ENCODE peak calls at places on chromosomes 11 and 22, in nine cellular contexts. One of them, this sample, is unnamed.

GRCh38 chr11:86955674-86956522 is 703 bp upstream of the FZD4 start:
- DNase-seq in prostate gland: peak; percentile 79
- DNase-seq in stomach: peak; percentile 89
- DNase-seq in endothelial cell of umbilical vein: peak; percentile 92
- DNase-seq in vagina: no peak
- DNase-seq in spleen: peak; percentile 90
- DNase-seq in HCT116: peak; percentile 34
- DNase-seq in Panc1: no peak
- DNase-seq in GM23338: peak; percentile 89
- DNase-seq in this sample: peak; percentile 85

GRCh38 chr11:115503083-115503885 is 931 bp downstream of the CADM1 start:
- DNase-seq in endothelial cell of umbilical vein: peak; percentile 22
- DNase-seq in spleen: peak; percentile 81
- DNase-seq in HCT116: no peak
- DNase-seq in prostate gland: peak; percentile 77
- DNase-seq in GM23338: peak; percentile 71
- DNase-seq in stomach: peak; percentile 69
- DNase-seq in Panc1: no peak
- DNase-seq in vagina: no peak
- DNase-seq in this sample: peak; percentile 61

GRCh38 chr22:37887610-37888378 is 18.3 kb upstream of the MICALL1 start:
- DNase-seq in stomach: no peak
- DNase-seq in Panc1: no peak
- DNase-seq in prostate gland: peak; percentile 90
- DNase-seq in GM23338: peak; percentile 55
- DNase-seq in vagina: no peak
- DNase-seq in spleen: no peak
- DNase-seq in endothelial cell of umbilical vein: peak; percentile 57
- DNase-seq in HCT116: no peak
- DNase-seq in this sample: no peak

GRCh38 chr22:46587067-46587471 is 33.1 kb upstream of the GRAMD4 start:
- DNase-seq in Panc1: no peak
- DNase-seq in spleen: peak; percentile 80
- DNase-seq in vagina: no peak
- DNase-seq in endothelial cell of umbilical vein: no peak
- DNase-seq in prostate gland: no peak
- DNase-seq in stomach: no peak
- DNase-seq in HCT116: no peak
- DNase-seq in GM23338: no peak
- DNase-seq in this sample: peak; percentile 45

GRCh38 chr11:61023086-61024035 is 51.9 kb downstream of the CD6 start:
- DNase-seq in stomach: peak; percentile 69
- DNase-seq in Panc1: no peak
- DNase-seq in prostate gland: no peak
- DNase-seq in endothelial cell of umbilical vein: no peak
- DNase-seq in spleen: no peak
- DNase-seq in HCT116: no peak
- DNase-seq in GM23338: no peak
- DNase-seq in vagina: no peak
- DNase-seq in this sample: peak; percentile 25

GRCh38 chr11:2535673-2536439 is 91.0 kb downstream of the KCNQ1 start:
- DNase-seq in spleen: peak; percentile 65
- DNase-seq in vagina: no peak
- DNase-seq in HCT116: no peak
- DNase-seq in stomach: no peak
- DNase-seq in prostate gland: no peak
- DNase-seq in Panc1: no peak
- DNase-seq in endothelial cell of umbilical vein: no peak
- DNase-seq in GM23338: no peak
- DNase-seq in this sample: peak; percentile 6

GRCh38 chr11:38123673-38124072 is 1525.6 kb upstream of the RAG2 start:
- DNase-seq in endothelial cell of umbilical vein: no peak
- DNase-seq in vagina: no peak
- DNase-seq in GM23338: no peak
- DNase-seq in prostate gland: no peak
- DNase-seq in HCT116: no peak
- DNase-seq in stomach: no peak
- DNase-seq in spleen: no peak
- DNase-seq in Panc1: no peak
- DNase-seq in this sample: no peak

GRCh38 chr11:65150513-65151271 is 16.4 kb upstream of the SYVN1 start:
- DNase-seq in vagina: no peak
- DNase-seq in HCT116: peak; percentile 90
- DNase-seq in endothelial cell of umbilical vein: peak; percentile 68
- DNase-seq in spleen: peak; percentile 82
- DNase-seq in stomach: peak; percentile 86
- DNase-seq in Panc1: peak; percentile 64
- DNase-seq in GM23338: no peak
- DNase-seq in prostate gland: peak; percentile 84
- DNase-seq in this sample: peak; percentile 89

GRCh38 chr11:17391493-17392355 is 3.3 kb upstream of the KCNJ11 start:
- DNase-seq in prostate gland: no peak
- DNase-seq in Panc1: no peak
- DNase-seq in spleen: no peak
- DNase-seq in HCT116: no peak
- DNase-seq in endothelial cell of umbilical vein: no peak
- DNase-seq in vagina: no peak
- DNase-seq in GM23338: no peak
- DNase-seq in stomach: no peak
- DNase-seq in this sample: no peak

GRCh38 chr11:112564228-112564955 is 303.7 kb upstream of the PLET1 start:
- DNase-seq in endothelial cell of umbilical vein: no peak
- DNase-seq in prostate gland: peak; percentile 12
- DNase-seq in stomach: no peak
- DNase-seq in spleen: no peak
- DNase-seq in vagina: no peak
- DNase-seq in GM23338: no peak
- DNase-seq in HCT116: no peak
- DNase-seq in Panc1: no peak
- DNase-seq in this sample: peak; percentile 9

GRCh38 chr11:100774859-100775258 is 87.8 kb downstream of the ARHGAP42 start:
- DNase-seq in spleen: no peak
- DNase-seq in vagina: no peak
- DNase-seq in endothelial cell of umbilical vein: no peak
- DNase-seq in GM23338: no peak
- DNase-seq in Panc1: no peak
- DNase-seq in stomach: no peak
- DNase-seq in prostate gland: no peak
- DNase-seq in HCT116: no peak
- DNase-seq in this sample: no peak

GRCh38 chr11:130051077-130051476 is 18.6 kb upstream of the APLP2 start:
- DNase-seq in stomach: no peak
- DNase-seq in HCT116: no peak
- DNase-seq in Panc1: no peak
- DNase-seq in vagina: no peak
- DNase-seq in prostate gland: no peak
- DNase-seq in GM23338: no peak
- DNase-seq in spleen: no peak
- DNase-seq in endothelial cell of umbilical vein: no peak
- DNase-seq in this sample: no peak

GRCh38 chr11:82858556-82859091 is 41.6 kb downstream of the PRCP start:
- DNase-seq in endothelial cell of umbilical vein: peak; percentile 89
- DNase-seq in GM23338: no peak
- DNase-seq in stomach: no peak
- DNase-seq in Panc1: peak; percentile 69
- DNase-seq in vagina: no peak
- DNase-seq in prostate gland: no peak
- DNase-seq in spleen: no peak
- DNase-seq in HCT116: no peak
- DNase-seq in this sample: no peak

GRCh38 chr11:113392522-113392921 is 4.9 kb downstream of the ANKK1 start:
- DNase-seq in Panc1: no peak
- DNase-seq in spleen: no peak
- DNase-seq in HCT116: no peak
- DNase-seq in endothelial cell of umbilical vein: no peak
- DNase-seq in prostate gland: no peak
- DNase-seq in stomach: no peak
- DNase-seq in vagina: no peak
- DNase-seq in GM23338: no peak
- DNase-seq in this sample: no peak

GRCh38 chr22:36384766-36385400 is 2.9 kb downstream of the MYH9 start:
- DNase-seq in stomach: no peak
- DNase-seq in prostate gland: no peak
- DNase-seq in endothelial cell of umbilical vein: peak; percentile 67
- DNase-seq in Panc1: no peak
- DNase-seq in spleen: no peak
- DNase-seq in HCT116: no peak
- DNase-seq in GM23338: peak; percentile 75
- DNase-seq in vagina: no peak
- DNase-seq in this sample: no peak

GRCh38 chr11:35276396-35276795 is 137.4 kb downstream of the CD44 start:
- DNase-seq in spleen: no peak
- DNase-seq in vagina: no peak
- DNase-seq in GM23338: no peak
- DNase-seq in stomach: peak; percentile 33
- DNase-seq in HCT116: no peak
- DNase-seq in endothelial cell of umbilical vein: no peak
- DNase-seq in prostate gland: peak; percentile 52
- DNase-seq in Panc1: no peak
- DNase-seq in this sample: no peak

GRCh38 chr11:78567209-78567608 is 7.5 kb downstream of the NARS2 start:
- DNase-seq in prostate gland: no peak
- DNase-seq in endothelial cell of umbilical vein: peak; percentile 28
- DNase-seq in stomach: no peak
- DNase-seq in vagina: no peak
- DNase-seq in GM23338: no peak
- DNase-seq in Panc1: no peak
- DNase-seq in HCT116: no peak
- DNase-seq in spleen: no peak
- DNase-seq in this sample: no peak

GRCh38 chr22:30949934-30950660 is 18.5 kb downstream of the MORC2 start:
- DNase-seq in spleen: no peak
- DNase-seq in stomach: no peak
- DNase-seq in prostate gland: no peak
- DNase-seq in vagina: no peak
- DNase-seq in Panc1: no peak
- DNase-seq in endothelial cell of umbilical vein: no peak
- DNase-seq in GM23338: no peak
- DNase-seq in HCT116: no peak
- DNase-seq in this sample: no peak

GRCh38 chr11:11010624-11011127 is 152.8 kb upstream of the ZBED5 start:
- DNase-seq in GM23338: peak; percentile 69
- DNase-seq in endothelial cell of umbilical vein: peak; percentile 23
- DNase-seq in HCT116: peak; percentile 45
- DNase-seq in vagina: no peak
- DNase-seq in Panc1: no peak
- DNase-seq in prostate gland: peak; percentile 25
- DNase-seq in spleen: no peak
- DNase-seq in stomach: peak; percentile 28
- DNase-seq in this sample: peak; percentile 52

GRCh38 chr22:50622723-50623327 is 5.1 kb downstream of the ARSA start:
- DNase-seq in stomach: peak; percentile 92
- DNase-seq in Panc1: no peak
- DNase-seq in vagina: peak; percentile 96
- DNase-seq in GM23338: no peak
- DNase-seq in prostate gland: peak; percentile 69
- DNase-seq in endothelial cell of umbilical vein: no peak
- DNase-seq in HCT116: peak; percentile 67
- DNase-seq in spleen: peak; percentile 82
- DNase-seq in this sample: peak; percentile 93
- TF ChIP-seq CTCF in stomach: no peak
- TF ChIP-seq CTCF in Panc1: no peak
- TF ChIP-seq CTCF in vagina: no peak
- TF ChIP-seq CTCF in GM23338: no peak
- TF ChIP-seq CTCF in prostate gland: peak; percentile 9
- TF ChIP-seq CTCF in endothelial cell of umbilical vein: no peak
- TF ChIP-seq CTCF in HCT116: no peak
- TF ChIP-seq CTCF in spleen: no peak
- TF ChIP-seq CTCF in this sample: peak; percentile 38

GRCh38 chr11:107858217-107859070 is at the start of gene SLC35F2:
- DNase-seq in GM23338: peak; percentile 93
- DNase-seq in endothelial cell of umbilical vein: peak; percentile 90
- DNase-seq in HCT116: peak; percentile 73
- DNase-seq in stomach: peak; percentile 78
- DNase-seq in Panc1: peak; percentile 54
- DNase-seq in spleen: peak; percentile 95
- DNase-seq in prostate gland: peak; percentile 67
- DNase-seq in vagina: no peak
- DNase-seq in this sample: peak; percentile 85
- H3K27ac ChIP-seq in GM23338: peak within 1 kb of the TSS; percentile 40
- H3K27ac ChIP-seq in endothelial cell of umbilical vein: peak within 1 kb of the TSS; percentile 64
- H3K27ac ChIP-seq in HCT116: peak within 1 kb of the TSS; percentile 90
- H3K27ac ChIP-seq in stomach: peak within 1 kb of the TSS; percentile 78
- H3K27ac ChIP-seq in Panc1: peak within 1 kb of the TSS; percentile 96
- H3K27ac ChIP-seq in spleen: peak within 1 kb of the TSS; percentile 45
- H3K27ac ChIP-seq in prostate gland: peak within 1 kb of the TSS; percentile 87
- H3K27ac ChIP-seq in vagina: peak within 1 kb of the TSS; percentile 75
- H3K27ac ChIP-seq in this sample: peak within 1 kb of the TSS; percentile 85

GRCh38 chr11:67596753-67597300 is 9.9 kb upstream of the NDUFV1 start:
- DNase-seq in stomach: no peak
- DNase-seq in Panc1: no peak
- DNase-seq in HCT116: no peak
- DNase-seq in vagina: no peak
- DNase-seq in spleen: no peak
- DNase-seq in endothelial cell of umbilical vein: no peak
- DNase-seq in GM23338: no peak
- DNase-seq in prostate gland: no peak
- DNase-seq in this sample: no peak

GRCh38 chr11:67599149-67599548 is 7.6 kb upstream of the NDUFV1 start:
- DNase-seq in HCT116: no peak
- DNase-seq in stomach: no peak
- DNase-seq in prostate gland: no peak
- DNase-seq in GM23338: no peak
- DNase-seq in spleen: no peak
- DNase-seq in endothelial cell of umbilical vein: no peak
- DNase-seq in Panc1: no peak
- DNase-seq in vagina: no peak
- DNase-seq in this sample: no peak

GRCh38 chr11:67604815-67605214 is 1.9 kb upstream of the NDUFV1 start:
- DNase-seq in vagina: no peak
- DNase-seq in HCT116: no peak
- DNase-seq in GM23338: no peak
- DNase-seq in endothelial cell of umbilical vein: no peak
- DNase-seq in spleen: no peak
- DNase-seq in prostate gland: no peak
- DNase-seq in stomach: no peak
- DNase-seq in Panc1: no peak
- DNase-seq in this sample: no peak

GRCh38 chr11:67601098-67601497 is 5.6 kb upstream of the NDUFV1 start:
- DNase-seq in stomach: no peak
- DNase-seq in spleen: no peak
- DNase-seq in Panc1: no peak
- DNase-seq in vagina: no peak
- DNase-seq in HCT116: no peak
- DNase-seq in GM23338: no peak
- DNase-seq in endothelial cell of umbilical vein: no peak
- DNase-seq in prostate gland: no peak
- DNase-seq in this sample: no peak

GRCh38 chr11:67600324-67601029 is 6.3 kb upstream of the NDUFV1 start:
- DNase-seq in Panc1: no peak
- DNase-seq in stomach: no peak
- DNase-seq in vagina: no peak
- DNase-seq in endothelial cell of umbilical vein: no peak
- DNase-seq in spleen: peak; percentile 77
- DNase-seq in HCT116: no peak
- DNase-seq in prostate gland: no peak
- DNase-seq in GM23338: no peak
- DNase-seq in this sample: peak; percentile 47
- TF ChIP-seq POLR2AphosphoS5 in Panc1: no peak
- TF ChIP-seq POLR2AphosphoS5 in stomach: no peak
- TF ChIP-seq POLR2AphosphoS5 in vagina: no peak
- TF ChIP-seq POLR2AphosphoS5 in endothelial cell of umbilical vein: no peak
- TF ChIP-seq POLR2AphosphoS5 in spleen: peak; percentile 31
- TF ChIP-seq POLR2AphosphoS5 in HCT116: no peak
- TF ChIP-seq POLR2AphosphoS5 in prostate gland: no peak
- TF ChIP-seq POLR2AphosphoS5 in GM23338: no peak
- TF ChIP-seq POLR2AphosphoS5 in this sample: no peak

GRCh38 chr11:43573233-43573632 is 107.3 kb upstream of the HSD17B12 start:
- DNase-seq in endothelial cell of umbilical vein: no peak
- DNase-seq in HCT116: peak; percentile 16
- DNase-seq in stomach: no peak
- DNase-seq in prostate gland: no peak
- DNase-seq in vagina: no peak
- DNase-seq in GM23338: peak; percentile 82
- DNase-seq in spleen: no peak
- DNase-seq in Panc1: no peak
- DNase-seq in this sample: no peak
- TF ChIP-seq CTCF in endothelial cell of umbilical vein: peak; percentile 59
- TF ChIP-seq CTCF in HCT116: peak; percentile 71
- TF ChIP-seq CTCF in stomach: peak; percentile 20
- TF ChIP-seq CTCF in prostate gland: no peak
- TF ChIP-seq CTCF in vagina: no peak
- TF ChIP-seq CTCF in GM23338: peak; percentile 86
- TF ChIP-seq CTCF in spleen: no peak
- TF ChIP-seq CTCF in Panc1: peak; percentile 85
- TF ChIP-seq CTCF in this sample: no peak

This sample was measured in transverse colon.